ENCODE peak calls at places on chromosomes 12 and 14, in ten cellular contexts. I, X, R, W, K, D, O, P, T and A are unnamed samples.

GRCh38 chr12:99146730-99147129 is 500.8 kb upstream of the GARIN6 start:
- DNase-seq in P (no peak), D (no peak), R (no peak), I (no peak), X (no peak), O (no peak), W (no peak), T (no peak), K (no peak), A (no peak)

GRCh38 chr14:52112336-52113018 is 43.6 kb upstream of the NID2 start:
- DNase-seq in X (peak; percentile 82), P (no peak), R (peak; percentile 82), W (no peak), K (no peak), I (no peak), T (no peak), O (no peak), D (no peak), A (no peak)

GRCh38 chr12:27922591-27923139 is 49.9 kb downstream of the PTHLH start:
- DNase-seq in O (peak; percentile 90), W (no peak), P (no peak), K (no peak), I (no peak), T (peak; percentile 52), D (peak; percentile 50), R (peak; percentile 90), X (peak; percentile 76), A (no peak)

GRCh38 chr12:44286821-44287220 is 450.9 kb downstream of the TMEM117 start:
- DNase-seq in P (no peak), I (no peak), T (no peak), W (no peak), R (no peak), O (peak; percentile 30), X (no peak), K (no peak), D (no peak), A (no peak)

GRCh38 chr14:102774391-102775153 is 2.7 kb upstream of the TRAF3 start:
- DNase-seq in X (peak; percentile 80), O (peak; percentile 50), K (peak; percentile 13), P (peak; percentile 84), I (no peak), T (no peak), W (peak; percentile 86), R (peak; percentile 81), D (peak; percentile 86), A (peak; percentile 71)

GRCh38 chr12:18907793-18908580 is 170.1 kb downstream of the CAPZA3 start:
- DNase-seq in W (no peak), X (no peak), P (no peak), T (no peak), K (no peak), I (no peak), O (no peak), D (no peak), R (no peak), A (no peak)

GRCh38 chr14:29814153-29815057 is 113.2 kb downstream of the PRKD1 start:
- DNase-seq in X (no peak), O (peak; percentile 1), I (peak; percentile 76), T (no peak), D (peak; percentile 89), K (no peak), R (no peak), W (no peak), P (no peak), A (no peak)

GRCh38 chr12:95637471-95638155 is 86.3 kb upstream of the USP44 start:
- DNase-seq in I (no peak), K (no peak), W (no peak), R (peak; percentile 64), P (no peak), O (no peak), D (no peak), X (peak; percentile 99), T (peak; percentile 99), A (no peak)

GRCh38 chr14:86794689-86795088 is 1198.3 kb downstream of the GALC start:
- DNase-seq in T (no peak), I (no peak), W (no peak), P (no peak), O (no peak), K (no peak), R (no peak), D (no peak), X (no peak), A (no peak)

GRCh38 chr12:67854351-67854750 is 134.9 kb upstream of the IFNG-AS1 start:
- DNase-seq in D (no peak), K (no peak), P (no peak), W (no peak), X (peak; percentile 23), I (no peak), R (peak; percentile 19), T (no peak), O (no peak), A (no peak)

GRCh38 chr14:96038920-96039632 is at the start of gene C14orf132:
- DNase-seq in T (no peak), D (peak; percentile 46), P (peak; percentile 78), O (peak; percentile 79), I (peak; percentile 94), K (peak; percentile 11), R (peak; percentile 14), X (peak; percentile 75), W (peak; percentile 29), A (no peak)

GRCh38 chr14:101507306-101508150 is 53.8 kb upstream of the DIO3 start:
- DNase-seq in I (peak; percentile 50), T (no peak), X (no peak), W (no peak), R (no peak), O (no peak), P (no peak), K (no peak), D (no peak), A (no peak)

GRCh38 chr12:39931857-39932256 is 174.0 kb downstream of the SLC2A13 start:
- DNase-seq in W (no peak), K (no peak), D (no peak), O (no peak), R (no peak), I (no peak), P (no peak), T (no peak), X (no peak), A (peak; percentile 72)

GRCh38 chr12:130014485-130014807 is 110.6 kb upstream of the TMEM132D start:
- DNase-seq in T (no peak), K (no peak), P (peak; percentile 29), D (peak; percentile 35), O (no peak), I (no peak), R (no peak), X (no peak), W (peak; percentile 30), A (no peak)

GRCh38 chr14:64438181-64438839 is 27.0 kb upstream of the AKAP5 start:
- DNase-seq in X (peak; percentile 95), I (no peak), R (peak; percentile 72), O (no peak), W (no peak), D (no peak), P (peak; percentile 49), T (peak; percentile 19), K (no peak), A (no peak)

GRCh38 chr14:33408291-33408690 is 469.6 kb downstream of the NPAS3 start:
- DNase-seq in W (no peak), T (peak; percentile 33), P (no peak), X (no peak), K (no peak), O (no peak), I (no peak), D (no peak), R (peak; percentile 54), A (no peak)

GRCh38 chr14:83485591-83485990 is 1951.9 kb upstream of the SEL1L start:
- DNase-seq in W (no peak), R (peak; percentile 38), O (no peak), X (no peak), K (no peak), D (no peak), P (no peak), I (no peak), T (no peak), A (no peak)

GRCh38 chr12:116015525-116015924 is 262.0 kb downstream of the MED13L start:
- DNase-seq in T (peak; percentile 22), W (no peak), K (no peak), P (peak; percentile 71), O (peak; percentile 32), D (peak; percentile 74), I (no peak), X (peak; percentile 65), R (peak; percentile 32), A (peak; percentile 51)

GRCh38 chr12:93108958-93109357 is 179.9 kb upstream of the EEA1 start:
- DNase-seq in W (no peak), T (no peak), O (no peak), K (no peak), D (no peak), R (no peak), P (no peak), I (no peak), X (peak; percentile 77), A (no peak)

GRCh38 chr14:76829650-76830421 is 3.6 kb downstream of the LRRC74A start:
- DNase-seq in I (no peak), D (peak; percentile 99), W (no peak), T (no peak), O (peak; percentile 27), P (no peak), R (no peak), K (no peak), X (no peak), A (no peak)

GRCh38 chr14:72476657-72477499 is 417.0 kb downstream of the DPF3 start:
- DNase-seq in T (no peak), K (peak; percentile 42), I (no peak), P (peak; percentile 20), W (peak; percentile 45), R (peak; percentile 68), O (peak; percentile 5), X (peak; percentile 92), D (peak; percentile 21), A (peak; percentile 64)

GRCh38 chr14:37024166-37024565 is 148.2 kb downstream of the SLC25A21 start:
- DNase-seq in P (no peak), W (no peak), R (peak; percentile 7), O (no peak), T (no peak), K (no peak), X (no peak), I (no peak), D (peak; percentile 19), A (no peak)

GRCh38 chr12:27822076-27822712 is 42.2 kb upstream of the MANSC4 start:
- DNase-seq in X (peak; percentile 68), K (peak; percentile 15), W (no peak), O (no peak), R (peak; percentile 97), D (no peak), P (no peak), T (peak; percentile 93), I (no peak), A (no peak)

GRCh38 chr14:20687362-20688166 is 1.0 kb upstream of the ANG start:
- DNase-seq in R (no peak), X (no peak), I (no peak), P (peak; percentile 65), W (no peak), D (no peak), O (no peak), K (no peak), T (no peak), A (no peak)

GRCh38 chr12:110647669-110648068 is 33.7 kb downstream of the TCTN1 start:
- DNase-seq in D (no peak), I (no peak), O (no peak), X (no peak), K (no peak), W (no peak), P (no peak), R (no peak), T (no peak), A (no peak)

GRCh38 chr14:105931808-105932483 is 405.6 kb downstream of the TMEM121 start:
- DNase-seq in O (no peak), X (no peak), T (no peak), I (peak; percentile 5), W (no peak), K (no peak), D (no peak), P (no peak), R (no peak), A (no peak)

GRCh38 chr14:33986804-33987203 is 35.9 kb upstream of the EGLN3 start:
- DNase-seq in R (peak; percentile 86), I (no peak), X (peak; percentile 89), T (no peak), O (no peak), D (no peak), W (no peak), P (peak; percentile 39), K (no peak), A (no peak)

GRCh38 chr12:4191149-4191548 is 82.4 kb upstream of the CCND2 start:
- DNase-seq in R (no peak), O (no peak), P (no peak), T (no peak), W (no peak), X (no peak), D (no peak), K (no peak), I (no peak), A (no peak)